ENCODE peak calls at places on chromosomes 4 and X, in seven cellular contexts. F, R, B, O, T, U and N are unnamed samples.

GRCh38 chr4:73051625-73052024 is 17.9 kb downstream of the COX18 start:
- DNase-seq in O (no peak), B (no peak), T (no peak), R (no peak), U (no peak), F (no peak), N (no peak)

GRCh38 chr4:48772568-48772967 is 7.5 kb downstream of the FRYL start:
- DNase-seq in B (no peak), T (no peak), U (no peak), O (no peak), R (no peak), F (no peak), N (no peak)

GRCh38 chr4:5012477-5012876 is 6.8 kb downstream of the CYTL1 start:
- DNase-seq in U (no peak), O (no peak), F (no peak), R (no peak), B (no peak), T (no peak), N (no peak)

GRCh38 chr4:83074086-83074704 is 39.2 kb downstream of the COPS4 start:
- DNase-seq in F (peak), T (peak), R (peak), B (peak), O (no peak), U (peak), N (peak)

GRCh38 chr4:176443117-176443516 is 123.4 kb downstream of the SPCS3 start:
- DNase-seq in R (no peak), B (no peak), O (no peak), F (no peak), U (no peak), T (peak), N (no peak)

GRCh38 chrX:85004255-85004654 is 578 bp downstream of the APOOL start:
- DNase-seq in R (no peak), O (no peak), B (no peak), U (no peak), T (no peak), F (no peak), N (no peak)

GRCh38 chr4:124890522-124890921 is 178.0 kb upstream of the ANKRD50 start:
- DNase-seq in O (no peak), R (no peak), F (no peak), U (no peak), B (no peak), T (no peak), N (no peak)

GRCh38 chr4:54063224-54063623 is 1.2 kb downstream of the CHIC2 start:
- DNase-seq in F (no peak), T (no peak), B (no peak), R (no peak), O (no peak), U (peak), N (peak)

GRCh38 chrX:67543818-67544217 is at the start of gene AR:
- DNase-seq in T (peak), R (peak), O (peak), B (peak), F (peak), U (no peak), N (no peak)

GRCh38 chr4:147550626-147551250 is 66.5 kb upstream of the TMEM184C start:
- DNase-seq in B (no peak), O (no peak), F (no peak), R (peak), U (peak), T (no peak), N (peak)

GRCh38 chr4:102598102-102598758 is 97.1 kb downstream of the NFKB1 start:
- DNase-seq in R (no peak), T (no peak), B (no peak), U (peak), F (no peak), O (no peak), N (no peak)

GRCh38 chr4:80446664-80447063 is 111.1 kb downstream of the CFAP299 start:
- DNase-seq in F (no peak), B (no peak), O (no peak), U (no peak), T (no peak), R (no peak), N (no peak)

GRCh38 chr4:142743071-142743825 is 102.9 kb downstream of the INPP4B start:
- DNase-seq in F (no peak), R (no peak), O (no peak), B (no peak), T (no peak), U (no peak), N (no peak)

DNA sequence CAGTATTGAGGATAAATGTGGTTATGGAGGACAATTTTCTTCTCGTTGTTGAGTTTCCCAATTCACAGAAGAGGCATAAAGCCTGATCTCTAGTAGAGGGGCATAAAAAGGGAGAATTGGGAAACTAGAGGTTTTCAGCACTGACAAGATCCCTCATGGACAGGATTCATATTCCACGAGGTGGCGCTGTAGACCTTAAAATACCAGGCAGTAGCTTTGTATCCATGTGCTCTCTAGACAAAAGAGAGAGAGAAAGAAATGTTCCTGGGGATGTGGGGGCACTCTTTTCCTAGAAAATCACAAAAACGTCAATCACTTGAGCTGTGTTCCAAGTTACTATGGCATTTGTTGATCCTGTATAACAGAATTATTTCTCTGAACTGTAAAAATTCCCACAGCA is 128.3 kb downstream of the MAGEE1 start:
- DNase-seq in O (no peak), T (no peak), U (peak), B (peak), R (peak), F (no peak), N (peak)
- TF ChIP-seq CTCF in O (no peak), T (no peak), U (no peak), B (no peak), R (peak), F (no peak), N (peak)

GRCh38 chr4:159766241-159766640 is 663.4 kb downstream of the RAPGEF2 start:
- DNase-seq in O (no peak), R (no peak), F (no peak), U (no peak), T (no peak), B (no peak), N (no peak)

GRCh38 chr4:159765402-159765801 is 662.5 kb downstream of the RAPGEF2 start:
- DNase-seq in R (no peak), T (no peak), U (no peak), B (no peak), F (no peak), O (no peak), N (no peak)

GRCh38 chr4:159762672-159763071 is 659.8 kb downstream of the RAPGEF2 start:
- DNase-seq in F (no peak), O (no peak), T (no peak), R (no peak), B (no peak), U (no peak), N (no peak)

GRCh38 chr4:159768011-159768410 is 665.1 kb downstream of the RAPGEF2 start:
- DNase-seq in O (no peak), R (no peak), B (no peak), T (no peak), U (no peak), F (no peak), N (no peak)

DNA sequence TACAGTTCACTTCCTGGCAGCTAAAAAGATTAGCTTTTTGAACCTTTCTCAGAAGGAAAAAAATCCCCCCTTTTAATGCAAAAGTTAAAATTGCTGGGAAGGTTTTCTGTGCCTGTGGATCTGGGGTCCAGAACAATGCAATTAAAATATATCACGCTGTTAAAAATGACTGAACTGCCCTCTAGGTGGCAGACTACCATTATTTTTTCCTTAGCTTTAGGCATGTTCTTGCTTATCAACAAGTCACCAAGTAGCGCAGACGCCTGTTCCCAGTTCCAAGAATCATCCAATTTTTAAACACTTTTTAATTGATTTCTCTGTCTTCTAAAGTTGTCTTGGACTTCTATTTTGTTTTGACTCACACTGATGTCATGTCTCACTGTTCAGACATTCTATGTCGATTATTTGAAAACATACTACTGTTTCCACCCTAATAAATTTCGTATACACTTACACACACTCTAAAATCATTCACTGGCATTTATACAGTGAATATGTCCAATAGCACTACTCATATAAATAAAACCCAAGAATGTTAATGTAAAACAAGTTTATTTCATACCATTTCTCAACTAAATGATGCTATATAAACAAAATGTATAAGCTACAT is 661.6 kb downstream of the RAPGEF2 start:
- DNase-seq in T (no peak), B (peak), U (peak), F (no peak), R (peak), O (no peak), N (peak)
- TF ChIP-seq CTCF in T (no peak), B (peak), U (peak), F (no peak), R (peak), O (peak), N (peak)

GRCh38 chr4:16884673-16885460 is 13.6 kb downstream of the LDB2 start:
- DNase-seq in R (no peak), O (no peak), B (no peak), F (no peak), T (no peak), U (peak), N (no peak)
- TF ChIP-seq CTCF in R (peak), O (no peak), B (no peak), F (no peak), T (peak), U (no peak), N (no peak)

GRCh38 chr4:110632506-110633357 is 9.9 kb upstream of the PITX2 start:
- DNase-seq in T (no peak), B (peak), R (peak), U (no peak), F (no peak), O (no peak), N (no peak)

GRCh38 chr4:110630621-110631402 is 7.9 kb upstream of the PITX2 start:
- DNase-seq in F (no peak), T (no peak), B (peak), R (peak), U (no peak), O (no peak), N (no peak)

GRCh38 chr4:110633358-110634319 is 10.8 kb upstream of the PITX2 start:
- DNase-seq in U (no peak), F (no peak), R (peak), O (no peak), T (no peak), B (peak), N (no peak)

GRCh38 chr4:110629780-110630500 is 7.1 kb upstream of the PITX2 start:
- DNase-seq in O (no peak), B (no peak), U (no peak), T (no peak), F (no peak), R (no peak), N (no peak)

GRCh38 chr4:110631582-110632505 is 9.0 kb upstream of the PITX2 start:
- DNase-seq in U (peak), B (peak), F (peak), R (peak), O (peak), T (peak), N (peak)
- TF ChIP-seq CTCF in U (peak), B (peak), F (no peak), R (peak), O (peak), T (peak), N (peak)